ENCODE peak calls at places on chromosome 2, in six cellular contexts. L is A549, S is kidney, C is aorta, T is breast epithelium, J is heart left ventricle. Z is an unnamed sample. For H3K4me1, the result is how much of the 10 kb centered on the place peaks cover.

GRCh38 chr2:237532225-237532624 is 34.1 kb upstream of the PRLH start:
- DNase-seq in L (no peak), S (no peak), C (no peak), T (no peak), J (no peak), Z (no peak)

GRCh38 chr2:163479599-163479998 is 256.2 kb downstream of the FIGN start:
- DNase-seq in L (no peak), S (no peak), C (peak), T (no peak), J (no peak), Z (no peak)

GRCh38 chr2:7707723-7708122 is 790.5 kb downstream of the RNF144A start:
- DNase-seq in L (peak), S (no peak), C (no peak), T (no peak), J (no peak), Z (no peak)

GRCh38 chr2:61543062-61543461 is 4.9 kb upstream of the XPO1 start:
- DNase-seq in L (no peak), S (no peak), C (no peak), T (no peak), J (no peak), Z (no peak)

GRCh38 chr2:133821107-133821760 is 253.0 kb upstream of the NCKAP5 start:
- DNase-seq in L (no peak), S (no peak), C (no peak), T (no peak), J (no peak), Z (no peak)

GRCh38 chr2:44137872-44138551 is 30.7 kb upstream of the PPM1B start:
- DNase-seq in L (no peak), S (no peak), C (no peak), T (no peak), J (no peak), Z (no peak)

GRCh38 chr2:38556007-38556801 is 46.5 kb downstream of the HNRNPLL start:
- DNase-seq in L (no peak), S (no peak), C (no peak), T (no peak), J (no peak), Z (no peak)

GRCh38 chr2:239247401-239248245 is 153.2 kb downstream of the HDAC4 start:
- DNase-seq in L (no peak), S (peak), C (no peak), T (no peak), J (no peak), Z (no peak)

GRCh38 chr2:112870851-112871830 is 34.6 kb upstream of the IL1B start:
- DNase-seq in L (no peak), S (no peak), C (no peak), T (no peak), J (no peak), Z (no peak)

GRCh38 chr2:190185380-190185779 is 122.9 kb upstream of the MSTN start:
- DNase-seq in L (no peak), S (no peak), C (no peak), T (no peak), J (no peak), Z (no peak)

GRCh38 chr2:157261199-157261782 is 3.8 kb downstream of the GALNT5 start:
- DNase-seq in L (peak), S (no peak), C (no peak), T (no peak), J (no peak), Z (no peak)

GRCh38 chr2:129296401-129297343 is 682.8 kb upstream of the RAB6C start:
- DNase-seq in L (no peak), S (no peak), C (no peak), T (no peak), J (no peak), Z (no peak)

GRCh38 chr2:114119846-114120348 is 230.0 kb downstream of the ACTR3 start:
- DNase-seq in L (no peak), S (no peak), C (no peak), T (no peak), J (no peak), Z (no peak)

GRCh38 chr2:159755788-159756187 is 42.2 kb downstream of the CD302 start:
- DNase-seq in L (peak), S (no peak), C (no peak), T (no peak), J (no peak), Z (no peak)

GRCh38 chr2:41032715-41033114 is 580.8 kb upstream of the SLC8A1 start:
- DNase-seq in L (no peak), S (no peak), C (no peak), T (no peak), J (no peak), Z (no peak)

GRCh38 chr2:172234716-172235661 is 132.3 kb upstream of the DLX2 start:
- DNase-seq in L (no peak), S (peak), C (no peak), T (no peak), J (no peak), Z (peak)

GRCh38 chr2:234495076-234495800 is 1.6 kb downstream of the ARL4C start:
- DNase-seq in L (peak), S (peak), C (no peak), T (no peak), J (no peak), Z (peak)

DNA sequence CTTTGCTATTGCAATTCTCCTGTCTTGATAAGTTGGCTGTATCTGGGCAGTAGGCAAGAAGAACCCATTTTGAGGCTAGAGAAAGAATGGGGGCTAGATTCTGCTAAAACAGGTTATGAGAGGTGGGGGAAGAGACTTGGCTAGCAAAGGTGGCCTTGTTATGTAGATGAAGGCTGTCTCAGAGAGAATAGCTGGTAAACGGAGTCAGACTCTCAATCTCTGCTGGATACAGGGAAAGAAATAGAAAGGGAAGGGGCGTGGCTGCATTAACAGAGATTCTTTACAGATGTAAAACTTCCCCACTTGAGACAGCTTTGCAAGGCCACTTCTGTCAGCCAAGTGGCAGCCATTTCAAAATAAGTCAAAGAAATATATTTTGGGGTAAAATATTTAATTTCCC is 38.1 kb upstream of the ARHGAP25 start:
- DNase-seq in L (no peak), S (no peak), C (no peak), T (no peak), J (no peak), Z (no peak)
- H3K4me1 ChIP-seq in L (under half), S (under half), C (under half), T (under half), J (under half), Z (under half)

DNA sequence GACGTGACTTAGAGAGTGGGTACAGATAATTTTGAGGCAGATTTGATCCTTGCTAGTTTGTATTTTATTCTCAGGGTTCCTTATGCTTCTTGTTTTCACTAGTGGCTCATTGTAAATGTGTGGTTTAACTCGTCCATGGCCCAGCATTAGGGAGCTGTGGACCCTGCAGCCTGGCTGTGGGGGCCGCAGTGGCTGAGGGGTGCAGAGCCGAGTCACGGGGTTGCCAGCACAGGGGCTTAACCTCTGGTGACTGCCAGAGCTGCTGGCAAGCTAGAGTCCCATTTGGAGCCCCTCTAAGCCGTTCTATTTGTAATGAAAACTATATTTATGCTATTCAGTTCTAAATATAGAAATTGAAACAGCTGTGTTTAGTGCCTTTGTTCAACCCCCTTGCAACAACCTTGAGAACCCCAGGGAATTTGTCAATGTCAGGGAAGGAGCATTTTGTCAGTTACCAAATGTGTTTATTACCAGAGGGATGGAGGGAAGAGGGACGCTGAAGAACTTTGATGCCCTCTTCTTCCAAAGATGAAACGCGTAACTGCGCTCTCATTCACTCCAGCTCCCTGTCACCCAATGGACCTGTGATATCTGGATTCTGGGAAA is 269.9 kb downstream of the MYT1L start:
- DNase-seq in L (no peak), S (no peak), C (no peak), T (no peak), J (no peak), Z (no peak)
- H3K4me1 ChIP-seq in L (under half), S (under half), C (under half), T (under half), J (under half), Z (under half)

GRCh38 chr2:26711457-26712155 is 19.1 kb downstream of the KCNK3 start:
- DNase-seq in L (no peak), S (peak), C (no peak), T (no peak), J (no peak), Z (no peak)

GRCh38 chr2:26710743-26711456 is 18.4 kb downstream of the KCNK3 start:
- DNase-seq in L (no peak), S (peak), C (no peak), T (no peak), J (peak), Z (no peak)

GRCh38 chr2:26708457-26708856 is 15.9 kb downstream of the KCNK3 start:
- DNase-seq in L (no peak), S (peak), C (no peak), T (no peak), J (no peak), Z (no peak)

GRCh38 chr2:26709323-26710110 is 17.0 kb downstream of the KCNK3 start:
- DNase-seq in L (no peak), S (peak), C (no peak), T (no peak), J (no peak), Z (no peak)

DNA sequence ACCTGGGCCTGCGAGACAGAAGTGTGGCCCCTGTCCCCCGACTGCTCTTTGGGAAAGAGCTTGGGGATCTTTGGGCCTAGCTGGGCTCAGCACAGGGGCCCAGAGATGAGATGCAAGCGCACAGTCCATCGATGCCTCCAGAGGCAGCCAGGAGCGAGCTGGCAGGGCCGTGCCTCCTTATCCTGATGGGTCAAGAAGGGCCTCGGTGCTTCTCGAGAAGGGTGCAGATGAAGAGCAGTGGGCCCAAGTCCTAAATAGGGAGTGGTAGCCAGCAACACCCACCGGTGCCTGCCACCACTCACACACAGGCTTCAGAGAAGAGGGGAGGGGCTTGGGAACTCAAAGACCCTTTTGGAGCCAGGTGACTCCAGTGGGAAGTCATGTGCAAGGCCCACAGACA is 17.7 kb downstream of the KCNK3 start:
- DNase-seq in L (no peak), S (peak), C (no peak), T (no peak), J (no peak), Z (no peak)
- H3K4me1 ChIP-seq in L (under half), S (under half), C (under half), T (under half), J (under half), Z (under half)

DNA sequence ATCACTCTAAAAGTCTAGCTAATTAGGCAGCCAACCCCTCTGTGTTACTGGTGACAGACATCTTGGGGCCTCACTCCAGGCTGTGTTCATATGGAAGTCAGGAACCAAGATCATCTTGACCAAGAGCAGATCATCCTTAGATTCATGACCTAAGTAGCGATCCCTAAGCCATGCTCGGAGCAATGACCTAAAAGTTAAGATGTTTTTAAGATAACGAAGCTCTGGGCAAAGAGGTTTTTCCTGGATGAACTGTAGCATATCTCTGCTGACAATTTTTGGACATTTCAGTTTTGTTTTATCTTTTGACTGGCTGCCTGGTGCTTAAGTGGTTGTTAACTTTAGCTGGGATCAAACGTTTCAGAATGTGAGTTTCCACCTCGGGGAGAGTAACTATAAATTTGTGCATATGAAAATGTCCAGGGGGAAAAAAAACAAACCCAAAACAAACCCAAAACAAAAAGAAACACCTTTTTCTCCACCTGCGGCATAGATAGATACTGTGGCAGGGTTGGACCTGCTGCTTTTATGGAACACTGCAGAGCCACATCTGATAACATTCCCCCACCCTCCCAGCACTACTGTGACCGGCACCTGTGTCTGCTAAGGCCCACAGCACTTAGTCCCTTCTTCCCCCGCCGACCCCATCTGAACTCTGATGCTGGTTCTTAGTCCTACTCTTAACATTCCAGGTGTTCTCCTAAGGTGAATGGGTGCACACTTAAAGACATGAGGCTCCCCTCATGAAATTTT is 45.5 kb downstream of the EPAS1 start:
- DNase-seq in L (no peak), S (no peak), C (no peak), T (no peak), J (no peak), Z (no peak)
- H3K4me1 ChIP-seq in L (half or more), S (under half), C (under half), T (under half), J (half or more), Z (under half)

GRCh38 chr2:36485521-36485920 is 112.4 kb downstream of the FEZ2 start:
- DNase-seq in L (peak), S (no peak), C (no peak), T (no peak), J (no peak), Z (no peak)
- H3K4me1 ChIP-seq in L (half or more), S (under half), C (under half), T (under half), J (under half), Z (under half)

DNA sequence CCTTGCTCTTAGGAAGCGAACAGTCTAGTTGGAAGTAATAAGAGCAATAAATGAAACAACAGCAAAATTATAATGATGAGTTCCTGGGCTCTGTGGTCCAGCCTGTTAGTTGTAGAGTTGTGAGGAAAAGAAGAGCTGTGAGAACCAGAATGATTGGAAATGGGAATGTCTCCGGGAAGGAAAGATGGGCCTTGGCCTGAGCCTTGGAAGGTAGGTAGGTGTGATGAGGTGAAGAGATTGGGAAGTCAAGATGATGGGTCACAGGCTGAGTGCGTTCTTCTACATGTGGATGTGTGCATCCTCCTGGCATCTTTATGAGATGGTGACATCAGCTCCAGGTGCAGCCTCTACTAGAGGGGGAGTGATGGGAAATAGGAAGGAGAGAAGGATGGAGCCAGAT is 115.2 kb upstream of the EML6 start:
- DNase-seq in L (no peak), S (no peak), C (no peak), T (no peak), J (peak), Z (no peak)
- H3K4me1 ChIP-seq in L (half or more), S (half or more), C (under half), T (under half), J (half or more), Z (under half)

Z was measured in CD8-positive, alpha-beta memory T cell.